ENCODE peak calls at places on chromosomes 2 and 18, in ten cellular contexts. U, H, L, V, Z, M, O, T, F and W are unnamed samples.
A peak's percentile ranks its signal among the peaks of the same experiment; 100 is the strongest.

GRCh38 chr2:217261452-217261851 is 401.6 kb upstream of the TNP1 start:
- DNase-seq in H (no peak), L (no peak), T (no peak), F (no peak), M (no peak), O (no peak), U (no peak), Z (peak; percentile 61), V (no peak), W (no peak)

GRCh38 chr2:31170071-31170698 is 31.9 kb upstream of the GALNT14 start:
- DNase-seq in L (peak; percentile 13), H (peak; percentile 81), F (peak; percentile 76), U (peak; percentile 87), V (peak; percentile 39), O (peak; percentile 4), Z (peak; percentile 72), T (peak; percentile 69), M (peak; percentile 33), W (no peak)

GRCh38 chr2:144379891-144380311 is 140.0 kb downstream of the ZEB2 start:
- DNase-seq in F (no peak), H (no peak), O (no peak), V (no peak), Z (peak; percentile 35), U (no peak), M (no peak), T (no peak), L (no peak), W (no peak)

GRCh38 chr18:52152036-52152435 is 188.0 kb upstream of the DCC start:
- DNase-seq in F (no peak), L (no peak), Z (no peak), O (no peak), M (no peak), U (no peak), V (no peak), H (no peak), T (no peak), W (no peak)

GRCh38 chr2:222701709-222702108 is 30.3 kb downstream of the MOGAT1 start:
- DNase-seq in V (no peak), U (no peak), H (no peak), T (no peak), O (no peak), F (no peak), Z (no peak), M (no peak), L (no peak), W (no peak)

GRCh38 chr18:56565596-56566355 is 72.6 kb downstream of the TXNL1 start:
- DNase-seq in H (no peak), T (no peak), L (no peak), U (peak; percentile 88), Z (peak; percentile 87), M (no peak), O (peak; percentile 95), F (no peak), V (peak; percentile 97), W (no peak)

GRCh38 chr2:120204417-120204816 is 18.8 kb downstream of the TMEM185B start:
- DNase-seq in H (no peak), U (no peak), F (no peak), T (no peak), L (no peak), Z (no peak), M (no peak), O (no peak), V (no peak), W (no peak)

GRCh38 chr18:21803495-21803894 is 62.9 kb downstream of the MIB1 start:
- DNase-seq in H (no peak), T (no peak), M (no peak), U (peak; percentile 34), L (no peak), O (no peak), V (no peak), F (no peak), Z (peak; percentile 61), W (no peak)

GRCh38 chr2:46309052-46309953 is 12.1 kb downstream of the EPAS1 start:
- DNase-seq in F (no peak), O (peak; percentile 50), M (no peak), U (peak; percentile 24), V (peak; percentile 62), T (no peak), Z (peak; percentile 60), H (no peak), L (no peak), W (no peak)

GRCh38 chr18:76587147-76587885 is 92.3 kb upstream of the ZNF516 start:
- DNase-seq in U (no peak), F (no peak), M (no peak), V (no peak), H (no peak), O (no peak), T (no peak), L (no peak), Z (no peak), W (no peak)

GRCh38 chr2:37880546-37880945 is 44.5 kb upstream of the RMDN2 start:
- DNase-seq in F (no peak), U (no peak), Z (no peak), V (no peak), M (no peak), H (no peak), T (no peak), O (no peak), L (no peak), W (no peak)

GRCh38 chr2:157932480-157933205 is 56.5 kb upstream of the ACVR1 start:
- DNase-seq in Z (no peak), T (no peak), F (no peak), V (no peak), O (no peak), U (no peak), M (no peak), H (no peak), L (no peak), W (no peak)

GRCh38 chr2:75787532-75788132 is 76.9 kb upstream of the GCFC2 start:
- DNase-seq in U (peak; percentile 46), M (no peak), Z (peak; percentile 57), V (peak; percentile 2), T (no peak), L (no peak), F (peak; percentile 72), O (no peak), H (no peak), W (no peak)

GRCh38 chr18:31447530-31448191 is at the start of gene DSG3:
- DNase-seq in F (no peak), Z (no peak), H (no peak), V (no peak), L (no peak), O (no peak), M (no peak), U (no peak), T (no peak), W (no peak)

GRCh38 chr2:62197609-62198236 is 1.8 kb downstream of the B3GNT2 start:
- DNase-seq in V (no peak), T (no peak), M (no peak), Z (no peak), F (peak; percentile 25), O (no peak), U (peak; percentile 69), L (no peak), H (peak; percentile 79), W (no peak)

GRCh38 chr18:3246636-3247242 is 862 bp upstream of the MYL12A start:
- DNase-seq in O (no peak), V (no peak), T (no peak), H (no peak), M (no peak), F (no peak), U (peak; percentile 19), L (no peak), Z (no peak), W (no peak)

GRCh38 chr2:213251618-213252017 is 32.6 kb upstream of the SPAG16 start:
- DNase-seq in L (no peak), Z (peak; percentile 87), U (peak; percentile 61), T (no peak), M (no peak), H (no peak), F (peak; percentile 75), O (peak; percentile 19), V (peak; percentile 57), W (no peak)

GRCh38 chr2:84880645-84881521 is at the start of gene TRABD2A:
- DNase-seq in T (no peak), M (peak; percentile 56), Z (no peak), H (peak; percentile 80), O (no peak), F (no peak), L (no peak), U (peak; percentile 32), V (no peak), W (no peak)

GRCh38 chr18:75752864-75753263 is 325.4 kb upstream of the SMIM21 start:
- DNase-seq in L (no peak), O (no peak), H (no peak), T (no peak), F (no peak), M (no peak), Z (no peak), U (no peak), V (no peak), W (no peak)

GRCh38 chr2:193690572-193690971 is 1495.8 kb upstream of the TMEFF2 start:
- DNase-seq in U (no peak), F (no peak), T (no peak), L (no peak), O (no peak), M (no peak), V (no peak), Z (no peak), H (no peak), W (no peak)

GRCh38 chr2:181231151-181231550 is 226.0 kb upstream of the ITGA4 start:
- DNase-seq in V (no peak), L (no peak), O (no peak), T (no peak), M (no peak), U (no peak), F (no peak), H (no peak), Z (no peak), W (no peak)